ENCODE peak calls at places on chromosomes 13 and 19, in six cellular contexts. E is testis, F is hepatocyte, K is dorsolateral prefrontal cortex, M is thyroid gland, N is esophagus squamous epithelium. B is an unnamed sample.
A peak's percentile ranks its signal among the peaks of the same experiment; 100 is the strongest.

GRCh38 chr13:23794267-23795161 is 94.7 kb downstream of the MIPEP start:
- DNase-seq in F (no peak), M (no peak), E (no peak), K (no peak), N (no peak), B (no peak)

GRCh38 chr19:44745386-44745831 is 3.1 kb upstream of the BCL3 start:
- DNase-seq in F (peak; percentile 81), N (no peak), M (peak; percentile 48), E (peak; percentile 82), K (no peak), B (peak; percentile 94)

GRCh38 chr13:46554971-46555370 is 2.0 kb downstream of the LRCH1 start:
- DNase-seq in M (no peak), F (no peak), N (no peak), K (no peak), E (no peak), B (no peak)

GRCh38 chr19:17755977-17756670 is 4.8 kb downstream of the FCHO1 start:
- DNase-seq in K (peak; percentile 93), N (no peak), E (peak; percentile 90), M (peak; percentile 68), F (peak; percentile 49), B (no peak)

GRCh38 chr13:26540319-26540718 is 17.2 kb upstream of the WASF3 start:
- DNase-seq in E (no peak), M (no peak), K (no peak), F (no peak), N (no peak), B (no peak)

GRCh38 chr13:54162069-54162468 is 1133.5 kb downstream of the OLFM4 start:
- DNase-seq in K (no peak), F (no peak), M (no peak), E (no peak), N (no peak), B (no peak)

GRCh38 chr13:110726726-110727125 is 13.2 kb downstream of the ING1 start:
- DNase-seq in F (no peak), K (no peak), E (no peak), M (no peak), N (no peak), B (no peak)

GRCh38 chr13:22018297-22019210 is 347.7 kb downstream of the FGF9 start:
- DNase-seq in F (no peak), M (no peak), N (no peak), K (no peak), E (no peak), B (no peak)

GRCh38 chr13:39036212-39036611 is 1.7 kb downstream of the PROSER1 start:
- DNase-seq in M (peak; percentile 9), N (no peak), E (no peak), F (peak; percentile 28), K (no peak), B (no peak)

GRCh38 chr13:32432856-32433255 is 4.9 kb upstream of the N4BP2L1 start:
- DNase-seq in E (no peak), F (no peak), N (no peak), M (no peak), K (no peak), B (no peak)

GRCh38 chr13:113186061-113186900 is 22.2 kb downstream of the PCID2 start:
- DNase-seq in E (no peak), K (no peak), N (no peak), F (no peak), M (no peak), B (no peak)

GRCh38 chr13:109870281-109871017 is 84.1 kb upstream of the IRS2 start:
- DNase-seq in K (no peak), E (no peak), M (no peak), F (no peak), N (no peak), B (no peak)

GRCh38 chr19:12773571-12773970 is 1.8 kb downstream of the HOOK2 start:
- DNase-seq in N (no peak), K (no peak), F (no peak), E (no peak), M (no peak), B (no peak)

GRCh38 chr13:98546402-98546801 is 30.5 kb downstream of the STK24 start:
- DNase-seq in N (no peak), M (no peak), K (no peak), E (no peak), F (no peak), B (no peak)

GRCh38 chr19:38264486-38265212 is at the start of gene SPINT2:
- DNase-seq in E (no peak), F (no peak), M (no peak), K (no peak), N (no peak), B (no peak)

DNA sequence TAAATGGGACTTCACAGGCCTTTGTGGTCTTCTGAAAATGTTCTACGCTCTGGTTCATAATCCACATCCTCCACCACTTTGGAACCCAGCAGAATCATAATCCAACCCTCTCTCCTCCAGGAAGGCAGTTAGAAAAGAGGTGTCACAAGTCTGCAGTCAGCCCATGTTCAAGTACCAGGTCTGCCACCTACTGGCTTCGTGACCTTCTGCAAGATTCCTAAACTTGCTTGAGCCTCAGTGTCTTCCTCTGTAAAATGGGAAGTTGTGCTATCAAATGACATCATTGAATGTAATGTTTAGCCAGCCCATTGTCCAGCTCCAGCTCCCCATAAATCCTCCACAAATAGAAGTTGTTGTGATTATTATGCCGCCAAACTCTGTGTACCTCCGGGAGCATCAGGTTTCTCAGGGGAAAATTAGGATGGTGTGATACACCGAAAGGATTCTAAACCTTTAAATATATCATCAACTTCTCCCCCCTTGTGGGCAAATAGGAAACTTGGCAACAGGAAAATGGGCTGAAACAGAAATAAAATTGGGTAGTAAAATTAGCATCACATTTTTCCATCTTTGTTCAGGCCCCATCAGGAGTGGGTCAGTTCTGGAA is 109.7 kb downstream of the NUFIP1 start:
- DNase-seq in N (no peak), E (no peak), M (no peak), F (peak; percentile 38), K (no peak), B (no peak)
- TF ChIP-seq CTCF in N (peak; percentile 60), E (no peak), M (no peak), F (peak; percentile 50), K (peak; percentile 49), B (no peak)

GRCh38 chr19:55058781-55059610 is 4.0 kb downstream of the RDH13 start:
- DNase-seq in M (no peak), N (no peak), K (no peak), E (no peak), F (no peak), B (no peak)

GRCh38 chr19:55062735-55063491 is at the start of gene RDH13:
- DNase-seq in M (peak; percentile 98), F (peak; percentile 98), E (peak; percentile 99), N (peak; percentile 76), K (peak; percentile 92), B (peak; percentile 99)

GRCh38 chr19:55067869-55068268 is 4.9 kb upstream of the RDH13 start:
- DNase-seq in K (no peak), M (no peak), N (no peak), E (no peak), F (no peak), B (no peak)

GRCh38 chr19:55066107-55066709 is 3.3 kb upstream of the RDH13 start:
- DNase-seq in K (no peak), N (no peak), M (no peak), F (no peak), E (no peak), B (no peak)

GRCh38 chr19:55063492-55063843 is 520 bp upstream of the RDH13 start:
- DNase-seq in M (no peak), F (no peak), N (no peak), E (no peak), K (no peak), B (peak; percentile 83)
- H3K4me3 ChIP-seq in M (no peak overlapping the region), F (no peak overlapping the region), N (peak overlapping the region; percentile 97), E (peak overlapping the region; percentile 72), K (peak overlapping the region; percentile 64), B (peak overlapping the region; percentile 77)

GRCh38 chr19:8459095-8459494 is 14.3 kb downstream of the HNRNPM start:
- DNase-seq in N (no peak), F (no peak), K (no peak), M (no peak), E (no peak), B (no peak)
- H3K27ac ChIP-seq in N (no peak overlapping the region), F (peak overlapping the region; percentile 47), K (no peak overlapping the region), M (peak overlapping the region; percentile 59), E (no peak overlapping the region), B (no peak overlapping the region)

GRCh38 chr13:37959284-37959683 is 89.7 kb upstream of the TRPC4 start:
- DNase-seq in E (no peak), N (no peak), K (no peak), F (no peak), M (no peak), B (no peak)

GRCh38 chr13:37956536-37956935 is 87.0 kb upstream of the TRPC4 start:
- DNase-seq in K (no peak), N (no peak), E (no peak), M (no peak), F (no peak), B (no peak)

GRCh38 chr13:37966266-37966665 is 96.7 kb upstream of the TRPC4 start:
- DNase-seq in K (no peak), M (no peak), E (no peak), F (no peak), N (no peak), B (no peak)

GRCh38 chr13:37960427-37960826 is 90.9 kb upstream of the TRPC4 start:
- DNase-seq in F (no peak), N (no peak), K (no peak), E (no peak), M (no peak), B (no peak)
- TF ChIP-seq CTCF in F (peak; percentile 18), N (no peak), K (no peak), E (no peak), M (no peak), B (no peak)

GRCh38 chr13:45464687-45465453 is at the start of gene COG3:
- DNase-seq in K (peak; percentile 96), N (peak; percentile 62), E (peak; percentile 97), M (peak; percentile 95), F (peak; percentile 97), B (peak; percentile 98)

GRCh38 chr13:45472171-45472705 is 7.5 kb downstream of the COG3 start:
- DNase-seq in F (no peak), N (no peak), M (no peak), E (no peak), K (no peak), B (no peak)

GRCh38 chr13:45468676-45469075 is 3.9 kb downstream of the COG3 start:
- DNase-seq in E (no peak), K (no peak), N (no peak), M (no peak), F (no peak), B (no peak)

GRCh38 chr13:45464141-45464686 is 525 bp upstream of the COG3 start:
- DNase-seq in F (no peak), E (peak; percentile 16), K (peak; percentile 41), N (no peak), M (peak; percentile 18), B (no peak)

DNA sequence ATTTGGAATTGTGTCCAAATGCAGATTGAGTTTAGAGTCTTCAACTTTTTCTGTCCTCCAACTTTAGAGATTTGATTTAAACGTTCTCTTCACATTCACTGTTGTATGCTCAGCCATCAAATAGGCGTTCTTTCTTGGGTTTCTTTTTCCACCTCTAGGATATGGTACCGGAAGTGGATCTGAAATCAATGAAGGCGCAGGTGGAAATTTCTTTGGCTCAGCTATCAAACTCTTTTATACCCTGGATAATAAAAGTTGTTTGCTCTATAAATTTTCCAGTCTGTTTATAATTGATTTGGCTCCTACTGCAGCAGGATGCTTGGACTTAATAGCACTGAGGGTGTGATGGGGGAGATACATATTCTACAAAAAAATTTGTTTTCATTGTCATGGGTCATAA is 1.6 kb downstream of the COG3 start:
- DNase-seq in F (no peak), E (no peak), K (no peak), N (no peak), M (no peak), B (no peak)
- H3K4me3 ChIP-seq in F (no peak overlapping the region), E (no peak overlapping the region), K (peak overlapping the region; percentile 12), N (no peak overlapping the region), M (no peak overlapping the region), B (no peak overlapping the region)

GRCh38 chr13:31209819-31210209 is 10.0 kb downstream of the B3GLCT start:
- DNase-seq in N (no peak), K (no peak), E (no peak), M (no peak), F (no peak), B (no peak)
- H3K27ac ChIP-seq in N (no peak overlapping the region), K (no peak overlapping the region), E (peak overlapping the region; percentile 63), M (no peak overlapping the region), F (no peak overlapping the region), B (no peak overlapping the region)

B was measured in kidney.